ENCODE peak calls at places on chromosomes 7 and 10, in ten cellular contexts. Y, F, L, D, X, W, Q, R, J and Z are unnamed samples.

GRCh38 chr10:72790216-72790990 is 98.5 kb downstream of the MCU start:
- DNase-seq in Y (no peak), F (no peak), L (no peak), D (no peak), X (no peak), W (no peak), Q (no peak), R (no peak), J (no peak), Z (no peak)

GRCh38 chr10:79487296-79488194 is 24.8 kb upstream of the EIF5AL1 start:
- DNase-seq in Y (peak), F (peak), L (peak), D (no peak), X (peak), W (no peak), Q (no peak), R (peak), J (peak), Z (peak)

GRCh38 chr7:50174948-50175347 is 81.9 kb upstream of the ZPBP start:
- DNase-seq in Y (no peak), F (no peak), L (no peak), D (no peak), X (no peak), W (no peak), Q (no peak), R (no peak), J (no peak), Z (no peak)

GRCh38 chr10:124093076-124093773 is at the start of gene CHST15:
- DNase-seq in Y (peak), F (peak), L (no peak), D (no peak), X (peak), W (no peak), Q (no peak), R (peak), J (peak), Z (no peak)

GRCh38 chr7:803243-803635 is 29.0 kb upstream of the SUN1 start:
- DNase-seq in Y (no peak), F (no peak), L (no peak), D (no peak), X (no peak), W (no peak), Q (no peak), R (no peak), J (no peak), Z (no peak)

GRCh38 chr10:649798-650690 is 39.4 kb downstream of the DIP2C start:
- DNase-seq in Y (no peak), F (no peak), L (no peak), D (no peak), X (no peak), W (peak), Q (no peak), R (no peak), J (no peak), Z (peak)

GRCh38 chr7:28808786-28809533 is 149.2 kb downstream of the TRIL start:
- DNase-seq in Y (peak), F (no peak), L (no peak), D (no peak), X (no peak), W (no peak), Q (no peak), R (peak), J (no peak), Z (peak)

GRCh38 chr7:98452791-98453190 is 51.9 kb upstream of the BAIAP2L1 start:
- DNase-seq in Y (no peak), F (no peak), L (no peak), D (no peak), X (no peak), W (no peak), Q (no peak), R (no peak), J (no peak), Z (no peak)

GRCh38 chr10:47364366-47364765 is 16.2 kb downstream of the RBP3 start:
- DNase-seq in Y (no peak), F (no peak), L (no peak), D (no peak), X (no peak), W (peak), Q (no peak), R (no peak), J (no peak), Z (no peak)

GRCh38 chr7:158142657-158143056 is 445.0 kb downstream of the PTPRN2 start:
- DNase-seq in Y (no peak), F (no peak), L (no peak), D (no peak), X (no peak), W (no peak), Q (no peak), R (no peak), J (no peak), Z (no peak)

GRCh38 chr10:75181073-75181472 is 29.5 kb upstream of the VDAC2 start:
- DNase-seq in Y (no peak), F (no peak), L (no peak), D (no peak), X (no peak), W (no peak), Q (no peak), R (no peak), J (no peak), Z (no peak)

GRCh38 chr7:120370954-120371353 is 98.0 kb downstream of the KCND2 start:
- DNase-seq in Y (no peak), F (no peak), L (no peak), D (no peak), X (no peak), W (no peak), Q (no peak), R (no peak), J (no peak), Z (no peak)

GRCh38 chr7:80374321-80374720 is 137.5 kb downstream of the GNAT3 start:
- DNase-seq in Y (no peak), F (no peak), L (no peak), D (no peak), X (no peak), W (no peak), Q (no peak), R (no peak), J (no peak), Z (no peak)